ENCODE peak calls at places on chromosome 5, in seven cellular contexts. P, A, Q, E, Y, X and F are unnamed samples.

GRCh38 chr5:142295084-142295758 is 29.6 kb downstream of the SPRY4 start:
- DNase-seq in Y (no peak), A (no peak), Q (no peak), E (peak), X (no peak), P (no peak), F (no peak)

GRCh38 chr5:112689510-112689909 is 48.2 kb upstream of the APC start:
- DNase-seq in E (peak), Q (no peak), P (no peak), A (no peak), Y (no peak), X (no peak), F (no peak)

GRCh38 chr5:67966712-67967111 is 248.8 kb upstream of the PIK3R1 start:
- DNase-seq in A (no peak), X (no peak), Q (no peak), Y (no peak), E (no peak), P (no peak), F (no peak)

GRCh38 chr5:119315516-119315949 is 40.3 kb upstream of the TNFAIP8 start:
- DNase-seq in Q (peak), E (peak), P (peak), Y (no peak), X (peak), A (no peak), F (peak)

GRCh38 chr5:100676807-100677631 is 141.8 kb downstream of the FAM174A start:
- DNase-seq in P (no peak), X (no peak), A (no peak), Y (no peak), E (no peak), Q (no peak), F (no peak)

GRCh38 chr5:140806834-140807775 is at the start of gene PCDHA4:
- DNase-seq in E (peak), Q (peak), X (no peak), P (peak), A (no peak), Y (no peak), F (peak)

GRCh38 chr5:123046222-123046621 is 9.7 kb upstream of the PPIC start:
- DNase-seq in A (no peak), X (no peak), P (no peak), Q (no peak), Y (no peak), E (no peak), F (no peak)

GRCh38 chr5:40124367-40124766 is 555.3 kb upstream of the PTGER4 start:
- DNase-seq in P (no peak), E (peak), A (peak), X (no peak), Y (no peak), Q (no peak), F (peak)

GRCh38 chr5:41510176-41510831 is at the start of gene PLCXD3:
- DNase-seq in E (no peak), Y (no peak), Q (no peak), X (no peak), A (no peak), P (peak), F (peak)

GRCh38 chr5:80122599-80122998 is 87.5 kb downstream of the THBS4 start:
- DNase-seq in Y (no peak), X (no peak), A (no peak), Q (no peak), E (no peak), P (no peak), F (no peak)

GRCh38 chr5:171484460-171484899 is 65.0 kb downstream of the FGF18 start:
- DNase-seq in Y (no peak), X (no peak), P (peak), E (peak), A (peak), Q (no peak), F (peak)

GRCh38 chr5:31465282-31465681 is 66.6 kb downstream of the DROSHA start:
- DNase-seq in X (no peak), Y (no peak), P (no peak), Q (no peak), A (no peak), E (no peak), F (no peak)

GRCh38 chr5:181218795-181219124 is 4.3 kb upstream of the TRIM41 start:
- DNase-seq in E (peak), A (no peak), X (no peak), P (no peak), Q (no peak), Y (no peak), F (no peak)

GRCh38 chr5:76029739-76030138 is 53.4 kb upstream of the SV2C start:
- DNase-seq in Y (no peak), Q (no peak), E (no peak), P (no peak), A (no peak), X (no peak), F (no peak)

GRCh38 chr5:172443441-172444109 is 10.8 kb downstream of the SH3PXD2B start:
- DNase-seq in Y (no peak), A (peak), P (peak), X (no peak), Q (no peak), E (peak), F (peak)

GRCh38 chr5:109080896-109081295 is 328.9 kb downstream of the PJA2 start:
- DNase-seq in Y (no peak), X (no peak), E (no peak), A (no peak), Q (peak), P (no peak), F (no peak)

GRCh38 chr5:95711501-95712346 is 19.4 kb upstream of the RHOBTB3 start:
- DNase-seq in Y (no peak), X (no peak), Q (no peak), A (no peak), P (no peak), E (peak), F (no peak)

GRCh38 chr5:133506165-133506564 is 106.2 kb downstream of the FSTL4 start:
- DNase-seq in P (no peak), X (no peak), E (no peak), Y (no peak), Q (no peak), A (no peak), F (no peak)

GRCh38 chr5:168426864-168427172 is 59.5 kb upstream of the RARS1 start:
- DNase-seq in Y (no peak), A (no peak), X (no peak), Q (no peak), P (no peak), E (no peak), F (no peak)

GRCh38 chr5:180178516-180179398 is 30.3 kb downstream of the RASGEF1C start:
- DNase-seq in A (no peak), P (no peak), X (no peak), Q (no peak), Y (no peak), E (no peak), F (no peak)

GRCh38 chr5:169716287-169716686 is 79.2 kb downstream of the DOCK2 start:
- DNase-seq in E (no peak), Q (no peak), Y (no peak), P (no peak), A (no peak), X (no peak), F (no peak)

GRCh38 chr5:168308976-168309598 is 17.6 kb downstream of the WWC1 start:
- DNase-seq in X (no peak), P (no peak), E (no peak), A (no peak), Q (peak), Y (no peak), F (no peak)

GRCh38 chr5:14958196-14958595 is 86.6 kb upstream of the ANKH start:
- DNase-seq in A (no peak), X (no peak), E (no peak), Q (no peak), Y (no peak), P (no peak), F (no peak)

GRCh38 chr5:95846554-95847260 is 24.2 kb upstream of the GLRX start:
- DNase-seq in A (no peak), Y (no peak), P (peak), X (no peak), Q (peak), E (peak), F (peak)

GRCh38 chr5:100110497-100110896 is 424.7 kb upstream of the FAM174A start:
- DNase-seq in Q (no peak), X (no peak), A (no peak), P (no peak), E (no peak), Y (no peak), F (no peak)

GRCh38 chr5:41908374-41909079 is 4.4 kb downstream of the RIMOC1 start:
- DNase-seq in A (no peak), P (no peak), Y (no peak), X (no peak), Q (no peak), E (no peak), F (no peak)

GRCh38 chr5:177601577-177602457 is 1.9 kb downstream of the B4GALT7 start:
- DNase-seq in Y (no peak), A (no peak), P (no peak), E (no peak), X (no peak), Q (peak), F (no peak)
- TF ChIP-seq JUND in Y (no peak), A (no peak), P (no peak), E (no peak), X (no peak), Q (no peak), F (no peak)

GRCh38 chr5:120604898-120605297 is 140.8 kb downstream of the PRR16 start:
- DNase-seq in E (no peak), P (no peak), Q (no peak), A (peak), X (no peak), Y (no peak), F (no peak)
- TF ChIP-seq JUND in E (no peak), P (peak), Q (no peak), A (peak), X (no peak), Y (no peak), F (peak)

GRCh38 chr5:161412792-161413191 is 133.7 kb downstream of the GABRB2 start:
- DNase-seq in P (no peak), Q (no peak), Y (no peak), A (no peak), X (no peak), E (no peak), F (no peak)

GRCh38 chr5:161410640-161411039 is 135.9 kb downstream of the GABRB2 start:
- DNase-seq in Q (no peak), A (no peak), Y (no peak), E (no peak), P (no peak), X (no peak), F (no peak)

GRCh38 chr5:161409471-161409870 is 137.1 kb downstream of the GABRB2 start:
- DNase-seq in A (no peak), Q (no peak), E (no peak), Y (no peak), X (no peak), P (no peak), F (no peak)

GRCh38 chr5:161414037-161414436 is 132.5 kb downstream of the GABRB2 start:
- DNase-seq in X (no peak), A (no peak), E (no peak), P (no peak), Q (no peak), Y (no peak), F (no peak)

DNA sequence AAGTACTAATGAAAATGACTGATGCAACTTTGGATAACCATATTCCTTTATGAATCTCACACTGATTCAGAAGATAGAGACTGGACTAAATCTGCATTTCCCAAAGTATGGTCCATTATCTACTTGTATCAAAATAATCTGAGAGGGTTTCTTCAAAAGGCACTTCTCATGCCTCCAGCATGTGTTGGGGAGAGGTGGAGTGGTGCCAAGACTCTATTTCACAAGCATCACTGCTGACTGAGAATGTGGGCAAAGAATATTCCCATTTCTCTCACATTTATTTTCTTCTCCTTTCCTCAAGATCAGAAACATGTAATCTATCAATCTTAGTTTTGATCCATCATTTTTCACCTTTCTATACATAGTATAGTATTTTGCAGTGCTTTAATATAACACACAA is 135.4 kb downstream of the GABRB2 start:
- DNase-seq in Y (no peak), P (no peak), A (no peak), X (no peak), Q (no peak), E (no peak), F (no peak)
- TF ChIP-seq JUND in Y (no peak), P (no peak), A (no peak), X (no peak), Q (no peak), E (no peak), F (no peak)

GRCh38 chr5:52620315-52620714 is 167.4 kb upstream of the ITGA1 start:
- DNase-seq in E (no peak), Y (no peak), P (no peak), X (no peak), Q (no peak), A (no peak), F (no peak)
- TF ChIP-seq JUND in E (no peak), Y (no peak), P (no peak), X (no peak), Q (no peak), A (no peak), F (no peak)

GRCh38 chr5:87899109-87900100 is 369.2 kb downstream of the TMEM161B start:
- DNase-seq in E (no peak), Y (no peak), X (peak), P (no peak), Q (peak), A (no peak), F (no peak)
- TF ChIP-seq JUND in E (no peak), Y (no peak), X (no peak), P (no peak), Q (no peak), A (no peak), F (no peak)

DNA sequence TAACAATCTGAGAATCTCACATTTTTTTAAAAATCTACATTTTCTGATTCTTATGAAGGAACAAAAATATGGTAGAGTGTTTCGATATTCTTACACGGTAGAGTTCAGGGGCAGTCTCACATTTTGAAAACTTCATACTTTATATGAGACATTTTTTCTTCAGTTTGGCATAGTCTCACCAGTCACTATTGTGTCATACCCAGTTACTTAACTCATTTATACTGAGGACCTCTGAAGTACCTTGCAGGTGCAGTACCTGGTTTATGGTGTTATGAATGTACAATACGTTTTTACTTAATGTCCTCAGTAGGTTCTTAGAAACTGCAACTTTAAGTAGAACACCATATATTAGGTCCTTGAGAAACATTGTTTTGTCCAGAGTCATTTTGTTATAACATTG is 196.6 kb downstream of the SGCD start:
- DNase-seq in E (no peak), P (no peak), A (no peak), X (no peak), Q (no peak), Y (no peak), F (no peak)
- TF ChIP-seq JUND in E (no peak), P (no peak), A (no peak), X (no peak), Q (no peak), Y (no peak), F (no peak)

GRCh38 chr5:175575301-175575700 is 82.6 kb upstream of the HRH2 start:
- DNase-seq in Y (no peak), A (no peak), E (no peak), P (no peak), Q (no peak), X (no peak), F (no peak)

GRCh38 chr5:175576096-175576495 is 81.8 kb upstream of the HRH2 start:
- DNase-seq in E (no peak), A (no peak), Q (no peak), P (no peak), Y (no peak), X (no peak), F (no peak)

GRCh38 chr5:175582697-175583096 is 75.2 kb upstream of the HRH2 start:
- DNase-seq in Q (no peak), Y (no peak), A (no peak), E (no peak), X (no peak), P (no peak), F (no peak)

GRCh38 chr5:175576591-175576990 is 81.3 kb upstream of the HRH2 start:
- DNase-seq in E (no peak), P (no peak), Y (no peak), A (no peak), X (no peak), Q (no peak), F (no peak)

GRCh38 chr5:175579742-175580432 is 78.0 kb upstream of the HRH2 start:
- DNase-seq in X (no peak), E (no peak), A (no peak), P (no peak), Y (no peak), Q (no peak), F (no peak)
- TF ChIP-seq JUND in X (no peak), E (no peak), A (no peak), P (no peak), Y (no peak), Q (no peak), F (no peak)

DNA sequence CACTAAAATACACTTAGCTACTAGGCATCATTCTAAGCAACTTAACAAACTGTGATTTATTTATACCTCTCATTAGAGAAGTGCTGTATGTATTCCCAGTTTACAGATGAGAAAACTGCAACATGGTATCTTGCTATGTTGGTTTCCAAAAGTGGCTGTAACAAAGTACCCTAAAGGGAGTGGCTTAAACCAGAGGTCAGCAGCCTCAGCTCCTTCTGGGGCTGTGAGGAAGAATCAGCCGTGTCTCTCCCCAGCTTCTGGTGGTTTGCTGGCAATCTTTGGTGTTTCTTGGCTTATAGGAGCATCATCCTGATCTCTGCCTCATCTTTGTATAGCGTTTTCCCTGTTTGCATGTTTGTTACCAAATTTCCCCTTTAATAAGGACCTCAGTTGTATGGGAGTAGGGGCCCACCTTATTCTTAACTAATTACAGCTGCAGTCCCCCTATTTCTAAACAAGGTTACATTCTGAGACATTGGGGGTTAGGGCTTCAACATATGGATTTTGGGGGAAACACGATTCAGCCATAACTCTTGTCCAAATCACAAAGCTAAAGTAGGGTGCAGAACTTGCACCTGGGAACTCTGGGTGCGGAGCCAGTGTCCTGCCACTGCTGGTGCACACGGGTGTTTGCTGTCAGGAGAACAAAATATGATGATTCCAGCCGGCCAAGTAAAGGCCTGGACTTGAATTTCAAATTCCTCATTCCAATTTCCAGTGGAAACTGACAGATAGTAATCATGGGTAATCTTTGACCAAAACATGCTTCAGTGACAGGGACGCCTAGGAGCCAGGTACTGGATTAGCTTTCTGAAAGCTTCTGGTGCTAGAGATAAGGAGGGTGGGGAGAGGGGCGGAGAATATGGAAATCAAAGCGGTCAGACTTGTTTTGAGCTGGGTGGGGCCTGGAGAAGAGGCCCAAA is 43.3 kb downstream of the RAI14 start:
- DNase-seq in Y (no peak), P (no peak), A (no peak), Q (no peak), X (no peak), E (peak), F (no peak)
- TF ChIP-seq JUND in Y (no peak), P (no peak), A (no peak), Q (no peak), X (no peak), E (peak), F (no peak)

GRCh38 chr5:11777096-11777495 is 127.2 kb downstream of the CTNND2 start:
- DNase-seq in E (no peak), A (no peak), P (no peak), Y (no peak), X (no peak), Q (no peak), F (no peak)
- TF ChIP-seq JUND in E (no peak), A (no peak), P (no peak), Y (no peak), X (no peak), Q (no peak), F (no peak)